ENCODE peak calls at places on chromosomes 5 and 9, in eight cellular contexts. K, Q, Z, S, V, W, T and R are unnamed samples.
A peak's percentile ranks its signal among the peaks of the same experiment; 100 is the strongest.

GRCh38 chr9:127131871-127132270 is 9.4 kb upstream of the ANGPTL2 start:
- DNase-seq in K (no peak), Q (no peak), Z (no peak), S (no peak), V (no peak), W (no peak), T (no peak), R (no peak)

GRCh38 chr5:175731172-175731571 is 73.3 kb downstream of the HRH2 start:
- DNase-seq in K (no peak), Q (no peak), Z (no peak), S (no peak), V (no peak), W (no peak), T (no peak), R (no peak)

GRCh38 chr5:37272564-37272963 is 23.4 kb upstream of the CPLANE1 start:
- DNase-seq in K (no peak), Q (no peak), Z (no peak), S (no peak), V (no peak), W (peak; percentile 78), T (no peak), R (no peak)

GRCh38 chr5:142551242-142552067 is 134.4 kb downstream of the FGF1 start:
- DNase-seq in K (no peak), Q (no peak), Z (no peak), S (no peak), V (no peak), W (no peak), T (no peak), R (no peak)

GRCh38 chr5:129804705-129805104 is 56.8 kb downstream of the MINAR2 start:
- DNase-seq in K (no peak), Q (no peak), Z (no peak), S (no peak), V (no peak), W (no peak), T (no peak), R (no peak)

GRCh38 chr5:18745591-18745987 is 1111.3 kb downstream of the TAF11L14 start:
- DNase-seq in K (no peak), Q (no peak), Z (peak; percentile 20), S (no peak), V (no peak), W (peak; percentile 34), T (peak; percentile 31), R (no peak)

GRCh38 chr5:115319007-115319406 is 22.6 kb upstream of the CCDC112 start:
- DNase-seq in K (no peak), Q (no peak), Z (no peak), S (no peak), V (no peak), W (no peak), T (no peak), R (no peak)

GRCh38 chr5:172282277-172283019 is 1.1 kb downstream of the UBTD2 start:
- DNase-seq in K (no peak), Q (no peak), Z (no peak), S (no peak), V (no peak), W (no peak), T (no peak), R (no peak)

GRCh38 chr5:57686806-57687205 is 204.2 kb upstream of the ACTBL2 start:
- DNase-seq in K (no peak), Q (no peak), Z (no peak), S (no peak), V (no peak), W (no peak), T (no peak), R (no peak)